ENCODE peak calls at places on chromosomes 5 and 9, in five cellular contexts. P, W, U, X and F are unnamed samples.

GRCh38 chr5:75536694-75537360 is 25.1 kb downstream of the POLK start:
- DNase-seq in U (no peak), P (peak), W (no peak), X (no peak), F (no peak)

GRCh38 chr5:9766581-9766980 is 136.4 kb upstream of the TAS2R1 start:
- DNase-seq in X (no peak), P (no peak), U (no peak), W (peak), F (no peak)

GRCh38 chr5:56522972-56523371 is 289.8 kb upstream of the ANKRD55 start:
- DNase-seq in P (no peak), U (peak), W (peak), X (no peak), F (no peak)

GRCh38 chr5:128498844-128499455 is 39.1 kb downstream of the FBN2 start:
- DNase-seq in U (no peak), P (peak), W (peak), X (no peak), F (no peak)

GRCh38 chr9:110531776-110532175 is 47.8 kb downstream of the SVEP1 start:
- DNase-seq in P (no peak), W (peak), X (no peak), U (no peak), F (no peak)

GRCh38 chr5:135707302-135707701 is 127.2 kb upstream of the SLC25A48 start:
- DNase-seq in P (no peak), X (no peak), W (no peak), U (no peak), F (no peak)

GRCh38 chr9:27572918-27573698 is at the start of gene C9orf72:
- DNase-seq in U (peak), P (peak), X (peak), W (peak), F (peak)

GRCh38 chr5:14011089-14012004 is 66.9 kb upstream of the DNAH5 start:
- DNase-seq in W (peak), P (peak), X (peak), U (peak), F (no peak)

GRCh38 chr5:28517691-28518090 is 1479.3 kb upstream of the CDH9 start:
- DNase-seq in X (no peak), P (no peak), W (no peak), U (no peak), F (no peak)

GRCh38 chr5:158813275-158813674 is 286.4 kb downstream of the EBF1 start:
- DNase-seq in P (no peak), U (no peak), W (no peak), X (no peak), F (no peak)

GRCh38 chr5:158811921-158812320 is 287.8 kb downstream of the EBF1 start:
- DNase-seq in X (no peak), P (no peak), U (no peak), W (no peak), F (no peak)

GRCh38 chr5:158810615-158811014 is 289.1 kb downstream of the EBF1 start:
- DNase-seq in P (peak), W (no peak), X (no peak), U (no peak), F (no peak)

GRCh38 chr5:158812381-158812780 is 287.3 kb downstream of the EBF1 start:
- DNase-seq in U (no peak), P (no peak), W (no peak), X (peak), F (peak)

DNA sequence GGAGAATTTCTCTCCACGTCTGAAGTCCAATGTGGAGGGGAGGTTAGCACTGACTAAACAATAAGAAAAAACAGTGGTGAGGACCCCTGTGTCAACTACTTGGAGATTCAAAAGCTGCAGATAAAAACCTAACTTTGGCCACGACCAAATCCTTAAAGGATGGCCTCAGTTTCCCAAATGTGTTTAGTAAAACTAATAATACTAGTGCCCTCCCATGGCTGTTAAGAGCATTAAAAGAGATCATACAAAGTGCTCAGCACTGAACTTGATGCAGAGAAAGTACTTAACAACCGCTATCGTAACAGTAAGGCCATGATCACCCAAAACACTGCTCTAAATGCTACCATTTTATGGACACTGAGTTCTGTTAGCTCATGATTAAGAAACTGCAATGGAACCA is 288.4 kb downstream of the EBF1 start:
- DNase-seq in P (no peak), U (no peak), W (no peak), X (no peak), F (no peak)
- TF ChIP-seq CTCF in P (no peak), U (no peak), W (no peak), X (no peak), F (no peak)

DNA sequence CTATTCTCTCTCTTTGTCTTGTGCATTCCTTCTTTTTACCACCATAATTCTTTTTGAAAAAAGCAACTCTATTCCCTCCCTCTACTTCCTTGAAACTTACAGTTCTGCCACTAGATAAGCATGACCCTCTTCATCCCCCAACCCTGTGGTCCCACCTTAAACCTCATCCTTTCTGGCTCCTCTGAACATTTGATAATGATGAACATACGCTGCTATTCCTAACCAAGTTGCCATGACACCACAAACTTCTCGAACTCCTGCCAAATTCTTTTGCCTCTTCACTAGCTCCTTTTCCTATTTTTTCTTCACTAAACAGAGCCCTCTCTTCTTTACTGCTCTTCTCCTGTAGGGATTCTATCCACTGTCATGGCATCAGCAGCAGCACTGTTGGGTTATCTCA is 57.1 kb downstream of the MOCS2 start:
- DNase-seq in U (no peak), P (no peak), W (no peak), X (no peak), F (no peak)
- H3K27ac ChIP-seq in U (no peak), P (no peak), W (no peak), X (no peak), F (no peak)

GRCh38 chr5:154405078-154405792 is 40.6 kb upstream of the SAP30L start:
- DNase-seq in W (peak), X (peak), U (peak), P (peak), F (peak)
- H3K4me3 ChIP-seq in W (peak), X (peak), U (peak), P (no peak), F (no peak)

DNA sequence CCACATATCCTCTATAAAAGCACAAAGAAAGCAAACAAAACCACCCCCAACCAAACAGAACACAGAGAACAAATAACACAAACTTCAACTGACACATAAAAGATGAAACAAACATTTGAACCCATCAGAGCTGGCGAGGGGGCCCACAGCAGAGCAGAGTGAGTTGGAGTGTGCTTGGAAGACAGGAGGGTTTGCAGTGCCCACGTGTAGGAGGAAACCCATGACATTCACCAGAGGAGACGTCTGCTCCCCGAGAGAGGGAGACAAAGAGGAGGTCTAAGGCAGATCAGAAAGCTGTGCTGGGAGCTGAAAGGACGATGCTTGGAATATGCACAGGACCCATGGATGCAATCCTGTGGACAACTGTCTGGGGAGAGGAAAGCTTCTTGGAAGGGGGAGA is 27.0 kb downstream of the MRPL36 start:
- DNase-seq in U (no peak), P (peak), W (peak), X (no peak), F (peak)
- TF ChIP-seq CTCF in U (peak), P (peak), W (peak), X (peak), F (no peak)

GRCh38 chr9:70160672-70161413 is 97.9 kb upstream of the SMC5 start:
- DNase-seq in W (peak), X (no peak), P (no peak), U (no peak), F (no peak)

GRCh38 chr9:70169222-70169621 is 89.6 kb upstream of the SMC5 start:
- DNase-seq in P (peak), U (no peak), W (no peak), X (no peak), F (no peak)

GRCh38 chr9:70168521-70168920 is 90.3 kb upstream of the SMC5 start:
- DNase-seq in W (no peak), U (no peak), P (no peak), X (no peak), F (no peak)

GRCh38 chr9:70161414-70161732 is 97.4 kb upstream of the SMC5 start:
- DNase-seq in P (no peak), X (no peak), U (no peak), W (no peak), F (no peak)

DNA sequence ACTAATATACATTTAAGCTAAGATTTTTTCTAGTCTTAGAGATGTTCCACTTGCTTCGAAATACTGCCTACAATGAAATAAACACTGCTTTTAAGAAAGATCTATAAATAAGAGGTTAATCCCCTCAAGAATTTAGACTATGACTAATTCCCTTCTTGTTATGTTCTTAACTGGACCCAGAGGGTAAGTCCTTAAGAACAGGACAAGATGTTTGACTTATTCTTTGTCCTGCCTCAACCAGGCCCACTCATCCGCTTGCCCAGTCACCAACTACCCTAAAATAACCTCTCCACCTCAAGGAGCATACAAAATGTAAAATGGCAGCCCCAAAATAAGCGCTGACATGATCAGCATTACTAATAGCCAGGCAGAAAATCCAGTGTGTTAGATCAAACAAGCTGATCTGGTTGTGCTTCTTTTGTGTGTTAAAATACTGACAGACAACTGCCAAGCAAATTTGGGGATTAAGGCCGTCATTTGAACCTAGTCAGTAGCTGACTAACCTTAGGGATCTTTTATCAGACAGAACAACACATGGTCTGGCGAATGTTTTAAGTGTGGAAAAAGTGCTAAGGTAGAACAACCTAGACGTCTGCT is 93.7 kb upstream of the SMC5 start:
- DNase-seq in X (no peak), P (no peak), W (peak), U (no peak), F (no peak)
- H3K27ac ChIP-seq in X (no peak), P (no peak), W (no peak), U (no peak), F (no peak)

DNA sequence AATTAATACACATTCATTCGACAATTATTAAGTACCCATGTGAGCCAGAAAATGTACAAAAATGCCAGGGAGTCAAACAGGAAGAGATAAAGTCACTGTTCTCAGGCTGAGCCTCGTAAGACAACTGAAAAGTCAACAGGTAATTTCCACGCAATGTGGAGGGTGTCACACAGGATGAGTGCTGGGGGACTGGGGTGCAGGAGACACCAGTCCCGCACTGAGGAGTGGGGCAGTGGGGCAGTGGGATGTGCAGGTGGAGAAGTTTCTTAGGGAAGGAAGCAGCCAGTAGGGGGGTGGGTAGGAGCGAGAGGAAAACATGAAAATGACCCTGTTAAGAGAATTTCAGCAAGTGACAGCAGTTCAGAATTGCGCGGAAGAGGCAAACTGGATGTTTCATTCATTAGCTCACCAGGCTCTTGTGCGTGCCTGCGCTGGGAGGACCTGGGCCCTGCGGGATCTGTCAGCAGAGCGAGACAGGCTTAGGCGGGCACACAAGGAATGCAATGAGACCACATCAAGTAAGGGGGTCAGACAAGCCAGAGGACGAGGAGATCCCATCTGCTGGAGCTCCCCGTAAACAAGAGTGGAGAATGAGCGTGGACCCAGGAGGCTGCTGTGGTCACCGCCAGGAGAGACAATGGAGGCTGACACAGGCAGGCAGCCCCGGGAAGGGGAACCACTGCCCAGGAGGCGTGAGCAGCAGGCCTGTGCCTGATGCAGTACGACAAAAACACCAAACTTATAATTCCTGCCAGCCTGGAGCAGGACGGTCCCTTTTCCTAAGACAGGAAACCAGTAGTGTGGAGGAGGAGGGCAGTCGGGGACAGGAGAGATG is 21.0 kb downstream of the CAMSAP1 start:
- DNase-seq in X (no peak), U (no peak), W (no peak), P (no peak), F (no peak)
- H3K4me3 ChIP-seq in X (peak), U (no peak), W (no peak), P (no peak), F (no peak)